ENCODE peak calls at places on chromosomes 1 and 21, in eight cellular contexts. U, J, L, S, C, E, K and F are unnamed samples. For H3K4me1, the result is how much of the 10 kb centered on the place peaks cover.

GRCh38 chr1:154880651-154881050 is 10.6 kb upstream of the KCNN3 start:
- DNase-seq in K (no peak), C (no peak), L (no peak), J (no peak), U (no peak), S (no peak), E (no peak), F (no peak)

GRCh38 chr1:187038789-187039188 is 210.0 kb downstream of the PLA2G4A start:
- DNase-seq in S (peak), J (no peak), C (no peak), K (no peak), U (no peak), E (peak), L (peak), F (no peak)

GRCh38 chr1:172537366-172537765 is 4.4 kb downstream of the SUCO start:
- DNase-seq in U (no peak), K (no peak), L (no peak), E (no peak), C (no peak), J (no peak), S (peak), F (no peak)

GRCh38 chr1:176880954-176881595 is 283.4 kb downstream of the ASTN1 start:
- DNase-seq in L (peak), J (peak), U (peak), C (peak), K (peak), S (peak), E (peak), F (peak)

GRCh38 chr1:202697038-202697437 is 13.2 kb downstream of the SYT2 start:
- DNase-seq in J (peak), K (no peak), L (no peak), S (no peak), E (no peak), U (peak), C (no peak), F (no peak)

GRCh38 chr1:21240706-21241105 is 49.6 kb downstream of the ECE1 start:
- DNase-seq in S (no peak), E (no peak), C (no peak), J (no peak), L (no peak), K (no peak), U (no peak), F (no peak)

GRCh38 chr1:179303173-179303572 is 9.6 kb downstream of the SOAT1 start:
- DNase-seq in S (no peak), K (no peak), U (no peak), J (no peak), L (no peak), C (no peak), E (no peak), F (no peak)

GRCh38 chr1:160375788-160376524 is 9.1 kb downstream of the NHLH1 start:
- DNase-seq in U (no peak), C (no peak), J (no peak), S (no peak), E (no peak), L (no peak), K (no peak), F (no peak)

GRCh38 chr21:38917045-38917774 is 111.5 kb downstream of the ETS2 start:
- DNase-seq in S (peak), C (no peak), U (no peak), K (no peak), J (no peak), E (no peak), L (no peak), F (no peak)

GRCh38 chr1:10833630-10834557 is 37.4 kb upstream of the CASZ1 start:
- DNase-seq in L (no peak), U (no peak), S (no peak), K (no peak), E (no peak), J (no peak), C (no peak), F (no peak)

GRCh38 chr1:8815582-8816285 is 1.7 kb downstream of the RERE start:
- DNase-seq in S (peak), U (no peak), K (no peak), C (no peak), E (peak), L (no peak), J (peak), F (no peak)

GRCh38 chr1:111565079-111565478 is 54.5 kb upstream of the RAP1A start:
- DNase-seq in L (no peak), E (no peak), U (no peak), S (peak), J (no peak), C (no peak), K (no peak), F (no peak)

GRCh38 chr1:215083408-215083961 is 948 bp downstream of the KCNK2 start:
- DNase-seq in U (no peak), S (no peak), J (no peak), L (no peak), C (peak), K (peak), E (peak), F (no peak)

GRCh38 chr1:244077473-244078220 is 26.6 kb downstream of the ZBTB18 start:
- DNase-seq in K (peak), J (no peak), E (no peak), U (no peak), L (no peak), S (no peak), C (no peak), F (no peak)

GRCh38 chr1:107935396-107936064 is 29.4 kb downstream of the VAV3 start:
- DNase-seq in E (no peak), K (no peak), C (no peak), S (peak), U (no peak), L (no peak), J (no peak), F (no peak)

GRCh38 chr1:10387611-10388386 is 11.1 kb upstream of the PGD start:
- DNase-seq in K (peak), S (peak), U (no peak), E (peak), C (no peak), L (no peak), J (no peak), F (no peak)

GRCh38 chr1:230753586-230754251 is 6.5 kb downstream of the CAPN9 start:
- DNase-seq in K (peak), U (no peak), L (peak), C (peak), J (peak), E (peak), S (no peak), F (no peak)

GRCh38 chr1:18751425-18751824 is 108.0 kb downstream of the TAS1R2 start:
- DNase-seq in J (no peak), U (no peak), L (no peak), C (peak), S (no peak), E (no peak), K (no peak), F (no peak)

GRCh38 chr1:8477199-8477982 is 159.5 kb downstream of the SLC45A1 start:
- DNase-seq in C (no peak), S (no peak), J (no peak), L (no peak), U (no peak), K (no peak), E (no peak), F (no peak)

GRCh38 chr1:25799758-25800537 is at the start of gene SELENON:
- DNase-seq in L (no peak), U (peak), C (peak), E (peak), J (peak), S (peak), K (peak), F (peak)

GRCh38 chr1:198933506-198933905 is 294.7 kb downstream of the PTPRC start:
- DNase-seq in L (no peak), U (no peak), K (no peak), J (no peak), E (peak), S (no peak), C (no peak), F (no peak)

GRCh38 chr21:39456665-39457064 is 4.9 kb downstream of the SH3BGR start:
- DNase-seq in C (no peak), L (no peak), E (no peak), S (peak), K (no peak), J (no peak), U (no peak), F (no peak)

GRCh38 chr1:160951443-160952128 is 3.0 kb downstream of the ITLN2 start:
- DNase-seq in U (peak), J (peak), E (peak), K (peak), L (peak), S (peak), C (peak), F (peak)

GRCh38 chr1:244395965-244396364 is 55.7 kb downstream of the ADSS2 start:
- DNase-seq in E (no peak), S (peak), L (no peak), J (no peak), U (no peak), K (no peak), C (no peak), F (no peak)

GRCh38 chr21:20997308-20997632 is 939 bp upstream of the NCAM2 start:
- DNase-seq in J (no peak), E (no peak), C (no peak), K (peak), S (no peak), U (no peak), L (no peak), F (no peak)

GRCh38 chr21:46211786-46212720 is 16.5 kb downstream of the LSS start:
- DNase-seq in C (no peak), L (no peak), J (no peak), K (no peak), S (peak), U (no peak), E (no peak), F (no peak)

GRCh38 chr1:218837051-218837450 is 336.6 kb upstream of the LYPLAL1 start:
- DNase-seq in C (no peak), J (no peak), U (no peak), S (peak), K (no peak), L (no peak), E (no peak), F (no peak)

DNA sequence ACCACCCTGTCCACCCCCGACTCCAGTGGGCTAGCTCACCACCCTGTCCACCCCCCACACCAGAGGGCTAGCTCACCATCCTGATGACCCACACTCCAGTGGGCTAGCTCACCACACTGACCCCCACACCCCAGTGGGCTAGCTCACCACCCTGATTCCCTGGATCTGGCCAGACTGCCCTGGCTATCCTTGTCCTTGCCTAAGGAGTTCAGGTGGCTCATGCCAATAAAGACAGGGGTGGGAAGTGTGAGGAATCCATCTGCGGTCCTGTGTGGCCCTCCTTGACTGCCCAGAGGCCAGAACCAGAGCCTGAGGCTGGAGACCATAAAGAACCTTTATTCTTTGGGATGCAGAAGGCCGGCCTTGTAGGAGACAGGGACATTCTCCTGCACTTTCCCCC is 3.6 kb downstream of the PADI1 start:
- DNase-seq in E (no peak), C (no peak), S (no peak), K (no peak), L (no peak), U (no peak), J (no peak), F (no peak)
- H3K27ac ChIP-seq in E (no peak), C (no peak), S (peak), K (no peak), L (no peak), U (no peak), J (no peak), F (no peak)

GRCh38 chr1:117321680-117322609 is 45.3 kb upstream of the MAN1A2 start:
- DNase-seq in J (no peak), K (no peak), E (no peak), U (no peak), C (no peak), S (no peak), L (no peak), F (no peak)

GRCh38 chr1:117318011-117318410 is 49.2 kb upstream of the MAN1A2 start:
- DNase-seq in K (no peak), J (no peak), E (no peak), U (no peak), S (no peak), L (no peak), C (no peak), F (no peak)

GRCh38 chr1:117318456-117318855 is 48.8 kb upstream of the MAN1A2 start:
- DNase-seq in C (no peak), L (no peak), J (no peak), K (no peak), E (no peak), S (no peak), U (no peak), F (no peak)

GRCh38 chr1:117324357-117324756 is 42.9 kb upstream of the MAN1A2 start:
- DNase-seq in C (no peak), S (no peak), E (no peak), J (no peak), L (no peak), U (no peak), K (no peak), F (no peak)

GRCh38 chr1:117320515-117320914 is 46.7 kb upstream of the MAN1A2 start:
- DNase-seq in C (no peak), K (no peak), L (no peak), S (no peak), U (no peak), E (no peak), J (no peak), F (no peak)
- H3K4me3 ChIP-seq in C (no peak), K (no peak), L (no peak), S (no peak), U (no peak), E (no peak), J (no peak), F (no peak)

DNA sequence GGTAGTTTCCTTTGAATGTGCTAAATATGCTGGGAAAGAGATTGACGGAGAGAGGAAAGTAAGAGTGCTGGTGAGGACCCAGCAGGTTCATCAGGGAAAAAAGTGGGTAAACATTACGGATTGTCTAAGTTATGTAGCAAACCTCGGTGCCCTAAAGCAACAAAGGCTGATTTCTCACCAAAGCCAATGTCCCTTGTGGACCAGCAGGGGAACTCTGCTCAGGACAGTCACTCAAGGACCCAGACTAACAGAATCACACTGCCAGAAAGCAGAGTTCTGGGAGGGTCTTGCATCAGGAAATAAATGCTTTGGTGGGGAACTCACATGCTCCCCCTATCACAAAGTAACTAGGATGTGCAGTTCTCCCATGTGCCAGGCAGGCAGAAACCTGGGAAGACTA is 1.7 kb upstream of the IKBKE start:
- DNase-seq in E (no peak), S (peak), J (no peak), K (no peak), U (no peak), C (no peak), L (no peak), F (no peak)
- H3K4me1 ChIP-seq in E (under half), S (under half), J (under half), K (under half), U (under half), C (under half), L (under half), F (under half)

GRCh38 chr1:109379422-109379821 is 18.3 kb downstream of the SORT1 start:
- DNase-seq in U (no peak), L (no peak), E (no peak), C (no peak), J (no peak), K (no peak), S (peak), F (no peak)
- H3K27ac ChIP-seq in U (no peak), L (no peak), E (no peak), C (no peak), J (no peak), K (no peak), S (peak), F (peak)

GRCh38 chr1:228303596-228303995 is 95.8 kb downstream of the OBSCN start:
- DNase-seq in S (no peak), K (no peak), E (no peak), C (no peak), U (peak), L (no peak), J (no peak), F (no peak)
- H3K4me3 ChIP-seq in S (no peak), K (no peak), E (no peak), C (no peak), U (no peak), L (no peak), J (no peak), F (no peak)

GRCh38 chr1:56435434-56436337 is 143.7 kb downstream of the PLPP3 start:
- DNase-seq in S (no peak), U (no peak), K (peak), J (no peak), L (no peak), C (no peak), E (no peak), F (no peak)

GRCh38 chr1:56433056-56433577 is 146.2 kb downstream of the PLPP3 start:
- DNase-seq in J (no peak), U (no peak), E (no peak), K (no peak), C (no peak), S (no peak), L (no peak), F (no peak)

GRCh38 chr1:56434659-56435202 is 144.6 kb downstream of the PLPP3 start:
- DNase-seq in S (no peak), L (no peak), K (no peak), U (no peak), E (no peak), J (no peak), C (no peak), F (no peak)

GRCh38 chr1:56432561-56432971 is 146.8 kb downstream of the PLPP3 start:
- DNase-seq in L (no peak), U (no peak), K (no peak), J (no peak), E (no peak), C (no peak), S (no peak), F (no peak)

DNA sequence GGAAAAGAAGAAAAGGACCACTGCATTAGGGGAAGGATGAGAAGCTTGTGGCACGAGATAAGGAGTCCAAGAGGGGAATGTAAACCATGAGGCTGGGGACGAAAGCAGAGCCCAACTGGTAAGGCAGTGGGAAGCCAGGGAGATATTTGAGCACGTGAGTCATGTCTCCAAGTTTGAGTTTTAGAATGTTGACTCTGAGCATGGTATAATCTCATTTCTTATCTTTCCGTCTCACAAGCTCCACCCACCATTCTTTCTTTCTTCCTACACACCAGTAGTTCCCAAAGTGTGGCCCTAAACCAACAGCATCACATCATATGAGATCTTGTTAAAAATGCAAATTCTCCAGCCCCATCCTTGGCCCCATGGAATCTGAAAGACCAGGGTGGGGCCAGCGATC is 145.3 kb downstream of the PLPP3 start:
- DNase-seq in J (no peak), E (peak), S (no peak), U (no peak), C (no peak), K (no peak), L (no peak), F (no peak)
- H3K4me1 ChIP-seq in J (under half), E (under half), S (under half), U (under half), C (under half), K (under half), L (under half), F (under half)

GRCh38 chr1:1759456-1760344 is 18.6 kb downstream of the NADK start:
- DNase-seq in L (no peak), C (peak), S (peak), U (no peak), J (peak), K (no peak), E (no peak), F (no peak)
- H3K27ac ChIP-seq in L (peak), C (peak), S (peak), U (peak), J (peak), K (no peak), E (no peak), F (peak)

GRCh38 chr1:239388578-239388977 is 2.2 kb downstream of the CHRM3 start:
- DNase-seq in J (no peak), L (no peak), E (no peak), S (no peak), C (no peak), U (no peak), K (no peak), F (no peak)
- H3K4me3 ChIP-seq in J (peak), L (no peak), E (no peak), S (peak), C (peak), U (peak), K (no peak), F (no peak)

GRCh38 chr1:201024251-201024998 is 911 bp upstream of the KIF21B start:
- DNase-seq in K (no peak), J (no peak), C (no peak), E (no peak), L (no peak), S (no peak), U (no peak), F (no peak)

GRCh38 chr1:201021333-201022177 is 2.0 kb downstream of the KIF21B start:
- DNase-seq in K (no peak), J (no peak), S (no peak), E (no peak), L (no peak), U (no peak), C (no peak), F (no peak)

GRCh38 chr1:201022178-201022823 is 1.2 kb downstream of the KIF21B start:
- DNase-seq in E (no peak), J (no peak), U (no peak), K (no peak), L (no peak), S (no peak), C (no peak), F (no peak)

GRCh38 chr1:201023517-201023902 is at the start of gene KIF21B:
- DNase-seq in J (peak), S (peak), U (peak), L (no peak), E (peak), K (peak), C (peak), F (peak)

DNA sequence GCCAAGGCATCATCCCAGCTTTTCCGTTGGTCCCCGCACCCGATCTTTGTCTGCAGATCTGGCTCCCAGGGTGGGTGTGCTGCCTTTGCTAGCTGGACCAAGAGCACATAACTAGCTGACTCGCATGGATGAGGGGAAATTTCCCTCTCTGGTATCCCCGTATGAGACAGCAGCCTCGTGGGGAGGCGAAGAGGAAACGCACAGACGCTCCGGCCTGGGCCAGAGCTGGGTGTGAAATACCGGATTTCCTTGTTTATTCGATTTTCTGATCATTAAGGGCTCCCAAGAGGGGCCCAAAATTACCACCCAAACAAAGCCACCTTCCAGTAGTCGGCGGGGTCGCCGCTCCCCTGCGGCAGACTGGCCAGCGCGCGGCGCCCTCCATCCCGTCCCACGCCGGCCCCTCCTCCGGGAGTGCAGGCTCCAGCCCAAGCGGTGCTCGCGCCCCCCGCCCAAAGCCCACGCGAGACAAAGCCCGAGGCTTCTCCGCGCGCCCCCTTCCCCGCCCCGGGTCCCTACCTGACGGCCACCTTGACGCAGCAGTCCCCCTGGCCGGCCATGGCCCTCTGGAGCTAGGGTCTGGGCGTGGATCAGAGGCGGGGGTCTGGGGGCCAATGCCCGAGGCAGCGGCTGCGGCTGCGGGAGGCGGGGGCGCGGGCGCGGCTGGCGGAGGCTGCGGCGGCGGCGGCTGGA is 544 bp downstream of the KIF21B start:
- DNase-seq in L (no peak), C (no peak), J (peak), K (no peak), E (no peak), U (no peak), S (no peak), F (no peak)
- H3K4me1 ChIP-seq in L (under half), C (half or more), J (under half), K (under half), E (under half), U (under half), S (under half), F (under half)